ENCODE peak calls at places on chromosomes 5 and 9, in nine cellular contexts. P, C, I, M, T, W, K, X and Q are unnamed samples.

GRCh38 chr5:158326241-158326640 is 467.3 kb upstream of the CLINT1 start:
- DNase-seq in X (no peak), K (no peak), M (no peak), P (no peak), C (no peak), T (no peak), W (no peak), I (no peak), Q (no peak)

GRCh38 chr5:68182534-68182933 is 33.0 kb upstream of the PIK3R1 start:
- DNase-seq in I (no peak), C (no peak), W (no peak), X (no peak), P (no peak), M (no peak), T (no peak), K (no peak), Q (no peak)

GRCh38 chr9:136566899-136567298 is 21.1 kb upstream of the NOTCH1 start:
- DNase-seq in C (no peak), P (no peak), T (no peak), I (peak), X (no peak), M (no peak), W (no peak), K (no peak), Q (no peak)

GRCh38 chr9:124617477-124618141 is 110.4 kb upstream of the NR5A1 start:
- DNase-seq in T (peak), C (peak), I (peak), M (peak), K (peak), P (peak), X (peak), W (peak), Q (peak)

GRCh38 chr9:110146371-110146770 is 61.6 kb downstream of the C9orf152 start:
- DNase-seq in T (no peak), M (no peak), C (no peak), P (no peak), X (no peak), K (no peak), W (no peak), I (no peak), Q (no peak)

GRCh38 chr5:129622531-129622930 is 125.4 kb upstream of the MINAR2 start:
- DNase-seq in I (no peak), M (no peak), K (no peak), T (no peak), X (no peak), C (no peak), W (no peak), P (no peak), Q (no peak)

GRCh38 chr9:10045598-10045997 is 567.2 kb downstream of the PTPRD start:
- DNase-seq in P (peak), T (no peak), C (no peak), W (no peak), X (no peak), M (no peak), I (no peak), K (no peak), Q (no peak)

GRCh38 chr5:54669845-54670635 is 152.5 kb downstream of the SNX18 start:
- DNase-seq in P (no peak), W (no peak), C (no peak), X (no peak), K (no peak), I (no peak), M (no peak), T (no peak), Q (no peak)

GRCh38 chr5:137332296-137332695 is 166.8 kb downstream of the SPOCK1 start:
- DNase-seq in I (no peak), W (no peak), P (no peak), C (no peak), T (no peak), M (no peak), X (no peak), K (no peak), Q (no peak)

GRCh38 chr5:169288066-169288753 is 12.7 kb downstream of the SLIT3 start:
- DNase-seq in M (no peak), T (no peak), I (no peak), K (no peak), W (no peak), C (peak), P (no peak), X (no peak), Q (no peak)

GRCh38 chr9:85248514-85249312 is 493.0 kb downstream of the AGTPBP1 start:
- DNase-seq in W (no peak), I (no peak), P (no peak), M (no peak), C (no peak), K (no peak), X (no peak), T (no peak), Q (no peak)

GRCh38 chr5:81428866-81429265 is 34.9 kb upstream of the ACOT12 start:
- DNase-seq in I (no peak), M (no peak), T (peak), K (no peak), W (no peak), X (no peak), P (no peak), C (no peak), Q (no peak)

GRCh38 chr9:35733109-35733541 is 659 bp downstream of the CREB3 start:
- DNase-seq in X (no peak), M (no peak), T (no peak), C (peak), W (no peak), I (peak), K (no peak), P (peak), Q (no peak)

GRCh38 chr9:134502261-134503211 is 139.1 kb upstream of the COL5A1 start:
- DNase-seq in M (no peak), P (no peak), C (no peak), W (no peak), X (peak), I (peak), T (peak), K (no peak), Q (no peak)

GRCh38 chr5:19790811-19791466 is 197.1 kb downstream of the CDH18 start:
- DNase-seq in T (no peak), I (no peak), C (no peak), X (no peak), P (no peak), W (no peak), K (no peak), M (no peak), Q (no peak)

GRCh38 chr9:28264368-28264767 is 691.1 kb upstream of the C9orf72 start:
- DNase-seq in T (no peak), M (no peak), I (no peak), P (no peak), K (no peak), W (no peak), C (no peak), X (no peak), Q (no peak)

GRCh38 chr5:32331217-32331926 is 18.6 kb upstream of the MTMR12 start:
- DNase-seq in I (no peak), X (no peak), K (no peak), C (no peak), W (no peak), T (no peak), P (no peak), M (no peak), Q (no peak)

GRCh38 chr9:91741529-91741928 is 208.5 kb downstream of the ROR2 start:
- DNase-seq in I (no peak), C (no peak), K (no peak), X (no peak), T (no peak), M (no peak), W (no peak), P (no peak), Q (no peak)

GRCh38 chr9:134223601-134224122 is 59.3 kb upstream of the RNU6ATAC start:
- DNase-seq in I (no peak), C (no peak), M (no peak), P (no peak), W (no peak), K (no peak), X (no peak), T (no peak), Q (no peak)

GRCh38 chr9:112035166-112035816 is 138.7 kb downstream of the UGCG start:
- DNase-seq in M (no peak), P (no peak), X (no peak), C (no peak), I (no peak), T (no peak), W (no peak), K (no peak), Q (no peak)

GRCh38 chr9:35489313-35490154 is at the start of gene RUSC2:
- DNase-seq in M (no peak), I (peak), C (peak), X (peak), K (peak), T (peak), W (peak), P (peak), Q (no peak)

GRCh38 chr5:72248352-72249032 is 71.5 kb downstream of the MRPS27 start:
- DNase-seq in I (no peak), C (peak), X (no peak), W (no peak), K (no peak), T (no peak), P (no peak), M (no peak), Q (no peak)

GRCh38 chr5:33371660-33372059 is 69.1 kb upstream of the TARS1 start:
- DNase-seq in I (no peak), P (no peak), T (peak), M (no peak), W (no peak), X (no peak), C (no peak), K (no peak), Q (no peak)

GRCh38 chr5:111262815-111263214 is 38.6 kb downstream of the CAMK4 start:
- DNase-seq in C (no peak), W (no peak), K (no peak), P (no peak), I (no peak), X (no peak), M (no peak), T (no peak), Q (no peak)

GRCh38 chr5:14712666-14713065 is 48.1 kb downstream of the OTULIN start:
- DNase-seq in T (no peak), X (no peak), I (no peak), P (no peak), W (peak), K (no peak), C (no peak), M (no peak), Q (no peak)

GRCh38 chr5:157892974-157893373 is 34.0 kb upstream of the CLINT1 start:
- DNase-seq in K (no peak), W (no peak), I (no peak), X (no peak), P (no peak), T (no peak), M (no peak), C (no peak), Q (no peak)

GRCh38 chr5:124949862-124950261 is 203.4 kb upstream of the ZNF608 start:
- DNase-seq in X (no peak), W (no peak), C (no peak), P (no peak), I (no peak), K (no peak), T (no peak), M (no peak), Q (no peak)